ENCODE peak calls at places on chromosomes 6 and 20, in eight cellular contexts. M is fibroblast of mammary gland, C is AG10803, A is substantia nigra, Y is aorta, V is upper lobe of left lung, O is nucleus accumbens, R is T-helper 22 cell. J is an unnamed sample.
A peak's percentile ranks its signal among the peaks of the same experiment; 100 is the strongest.

GRCh38 chr6:113756290-113756665 is 100.9 kb upstream of the MARCKS start:
- DNase-seq in M (no peak), C (no peak), A (no peak), Y (no peak), V (no peak), O (no peak), R (no peak), J (no peak)

GRCh38 chr6:156934054-156934424 is 156.9 kb downstream of the ARID1B start:
- DNase-seq in M (no peak), C (no peak), A (no peak), Y (no peak), V (no peak), O (no peak), R (no peak), J (no peak)

GRCh38 chr6:108200631-108201030 is 34.8 kb downstream of the NR2E1 start:
- DNase-seq in M (peak; percentile 5), C (no peak), A (no peak), Y (no peak), V (no peak), O (no peak), R (no peak), J (peak; percentile 71)

GRCh38 chr6:156250593-156250992 is 526.6 kb upstream of the ARID1B start:
- DNase-seq in M (no peak), C (no peak), A (no peak), Y (no peak), V (no peak), O (no peak), R (no peak), J (no peak)

GRCh38 chr6:158786645-158787304 is 32.4 kb downstream of the EZR start:
- DNase-seq in M (no peak), C (no peak), A (no peak), Y (no peak), V (no peak), O (no peak), R (no peak), J (no peak)

GRCh38 chr6:38671885-38672467 is 31.0 kb downstream of the GLO1 start:
- DNase-seq in M (peak; percentile 74), C (peak; percentile 66), A (no peak), Y (no peak), V (no peak), O (no peak), R (no peak), J (no peak)

GRCh38 chr20:49045440-49046086 is 549 bp upstream of the CSE1L start:
- DNase-seq in M (peak; percentile 13), C (no peak), A (no peak), Y (peak; percentile 79), V (no peak), O (peak; percentile 34), R (no peak), J (no peak)

GRCh38 chr6:33197431-33198048 is 2.9 kb downstream of the RXRB start:
- DNase-seq in M (peak; percentile 73), C (peak; percentile 64), A (no peak), Y (peak; percentile 75), V (no peak), O (no peak), R (no peak), J (no peak)

GRCh38 chr6:42129360-42129676 is 13.1 kb downstream of the C6orf132 start:
- DNase-seq in M (no peak), C (no peak), A (no peak), Y (no peak), V (no peak), O (no peak), R (no peak), J (no peak)